ENCODE peak calls at places on chromosomes 3 and 15, in seven cellular contexts. V, H, K, F, Z, P and U are unnamed samples.

GRCh38 chr15:99584081-99584600 is 18.4 kb downstream of the MEF2A start:
- DNase-seq in Z (no peak), F (no peak), K (no peak), P (no peak), V (no peak), H (no peak), U (no peak)

GRCh38 chr3:31733234-31733667 is 200.5 kb downstream of the STT3B start:
- DNase-seq in V (peak), F (no peak), K (no peak), P (no peak), Z (no peak), H (no peak), U (peak)

GRCh38 chr3:52780298-52780585 is 2.8 kb downstream of the ITIH1 start:
- DNase-seq in V (no peak), K (no peak), Z (no peak), P (no peak), F (no peak), H (no peak), U (no peak)

GRCh38 chr15:49863431-49864205 is 242.8 kb downstream of the DTWD1 start:
- DNase-seq in H (no peak), V (no peak), P (no peak), F (no peak), Z (no peak), K (no peak), U (no peak)

GRCh38 chr3:86420990-86421739 is 569.8 kb downstream of the VGLL3 start:
- DNase-seq in V (no peak), F (no peak), K (no peak), P (no peak), Z (no peak), H (no peak), U (no peak)

GRCh38 chr3:177802151-177802900 is 605.0 kb upstream of the TBL1XR1 start:
- DNase-seq in Z (no peak), V (no peak), H (no peak), K (no peak), P (no peak), F (no peak), U (peak)

GRCh38 chr3:150721285-150722130 is 17.8 kb upstream of the ERICH6 start:
- DNase-seq in P (no peak), K (peak), F (no peak), H (peak), V (peak), Z (peak), U (peak)

GRCh38 chr3:98573231-98573728 is 20.1 kb downstream of the CPOX start:
- DNase-seq in H (no peak), F (no peak), K (peak), P (no peak), V (peak), Z (no peak), U (peak)

GRCh38 chr15:41857316-41857715 is 18.7 kb downstream of the PLA2G4B start:
- DNase-seq in Z (no peak), F (no peak), H (no peak), V (no peak), P (no peak), K (no peak), U (no peak)

GRCh38 chr15:52787123-52787503 is 3.0 kb downstream of the ONECUT1 start:
- DNase-seq in F (no peak), K (no peak), P (peak), H (no peak), Z (no peak), V (no peak), U (peak)

GRCh38 chr3:134388292-134388691 is 14.0 kb upstream of the AMOTL2 start:
- DNase-seq in H (no peak), F (no peak), Z (no peak), V (no peak), K (no peak), P (no peak), U (no peak)

GRCh38 chr3:181103605-181104004 is 114.1 kb upstream of the DNAJC19 start:
- DNase-seq in V (peak), F (no peak), P (no peak), Z (peak), K (peak), H (peak), U (no peak)

GRCh38 chr15:63287109-63287508 is 9.7 kb downstream of the APH1B start:
- DNase-seq in P (no peak), K (no peak), H (no peak), Z (no peak), F (no peak), V (no peak), U (no peak)

GRCh38 chr15:72155021-72155621 is 36.9 kb downstream of the SENP8 start:
- DNase-seq in K (no peak), H (no peak), V (peak), P (peak), F (no peak), Z (no peak), U (peak)

GRCh38 chr15:84099181-84099580 is 136.4 kb upstream of the GOLGA6L4 start:
- DNase-seq in Z (no peak), P (no peak), V (no peak), K (peak), H (no peak), F (peak), U (no peak)

GRCh38 chr15:29685156-29686078 is 136.9 kb downstream of the TJP1 start:
- DNase-seq in F (no peak), H (no peak), K (no peak), P (peak), Z (no peak), V (no peak), U (no peak)

GRCh38 chr15:75732206-75732808 is 19.7 kb upstream of the CSPG4 start:
- DNase-seq in F (no peak), K (no peak), H (no peak), P (no peak), Z (no peak), V (no peak), U (no peak)

GRCh38 chr3:123067689-123068226 is 933 bp downstream of the PDIA5 start:
- DNase-seq in H (no peak), V (no peak), F (no peak), Z (no peak), P (no peak), K (no peak), U (no peak)

GRCh38 chr3:13378155-13378554 is 42.0 kb downstream of the NUP210 start:
- DNase-seq in K (no peak), F (peak), H (no peak), P (no peak), V (no peak), Z (no peak), U (no peak)

GRCh38 chr15:68503791-68504720 is 72.1 kb upstream of the ITGA11 start:
- DNase-seq in V (no peak), F (no peak), H (no peak), P (peak), Z (no peak), K (no peak), U (no peak)

GRCh38 chr3:12187448-12188327 is 29.0 kb upstream of the TIMP4 start:
- DNase-seq in F (peak), K (no peak), Z (no peak), P (no peak), H (no peak), V (no peak), U (no peak)

GRCh38 chr3:182052360-182052759 is 340.6 kb downstream of the SOX2 start:
- DNase-seq in Z (no peak), K (no peak), V (no peak), F (no peak), H (no peak), P (no peak), U (no peak)

GRCh38 chr3:40753371-40753770 is 228.6 kb downstream of the ZNF621 start:
- DNase-seq in V (no peak), K (no peak), P (no peak), Z (no peak), H (no peak), F (no peak), U (no peak)

GRCh38 chr3:38541800-38542199 is 45.7 kb downstream of the EXOG start:
- DNase-seq in Z (no peak), P (no peak), K (no peak), H (no peak), F (no peak), V (peak), U (no peak)

GRCh38 chr15:99704444-99704838 is 28.8 kb downstream of the LYSMD4 start:
- DNase-seq in Z (peak), P (no peak), F (peak), H (peak), V (peak), K (peak), U (peak)

GRCh38 chr15:40847225-40847961 is 3.5 kb downstream of the SPINT1 start:
- DNase-seq in P (no peak), V (peak), F (peak), K (peak), Z (peak), H (no peak), U (peak)

GRCh38 chr3:47324278-47324865 is 41.6 kb downstream of the KLHL18 start:
- DNase-seq in F (peak), H (peak), V (peak), P (peak), Z (peak), K (peak), U (peak)

GRCh38 chr15:32675474-32675873 is 34.0 kb downstream of the SCG5 start:
- DNase-seq in P (no peak), F (no peak), V (no peak), H (no peak), Z (no peak), K (no peak), U (no peak)

GRCh38 chr3:127478922-127479321 is 111.6 kb downstream of the TPRA1 start:
- DNase-seq in F (no peak), H (no peak), K (no peak), P (no peak), Z (no peak), V (no peak), U (no peak)

GRCh38 chr3:154040283-154040682 is 80.9 kb upstream of the ARHGEF26 start:
- DNase-seq in Z (peak), K (peak), H (peak), F (no peak), V (no peak), P (no peak), U (peak)

GRCh38 chr15:66132251-66132816 is 121.2 kb downstream of the MEGF11 start:
- DNase-seq in K (no peak), P (no peak), H (no peak), V (no peak), F (no peak), Z (peak), U (no peak)

DNA sequence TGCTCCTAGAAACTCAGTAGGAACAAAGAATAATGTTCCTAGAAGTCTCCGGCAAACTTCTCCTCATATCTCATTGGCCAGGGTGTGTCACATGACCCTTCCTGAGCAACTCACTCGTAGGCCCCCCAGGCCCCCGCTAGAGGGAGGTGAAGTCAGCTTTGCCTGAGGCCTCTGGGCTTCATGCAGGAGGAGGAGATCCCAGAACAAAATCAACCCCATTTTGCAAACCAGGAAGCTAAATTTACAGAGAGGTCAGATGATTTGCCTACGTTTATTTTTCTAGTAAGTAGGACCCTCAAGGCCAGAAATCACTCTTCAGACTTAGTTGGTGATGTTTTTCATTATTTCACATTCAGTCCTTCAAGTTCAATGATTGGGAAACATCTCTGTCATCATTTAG is 99.1 kb downstream of the SSR3 start:
- DNase-seq in H (no peak), P (peak), F (no peak), V (no peak), K (peak), Z (peak), U (no peak)
- TF ChIP-seq JUND in H (no peak), P (no peak), F (no peak), V (no peak), K (no peak), Z (no peak), U (no peak)

GRCh38 chr3:175571096-175571495 is 712.0 kb downstream of the NAALADL2 start:
- DNase-seq in P (no peak), K (no peak), Z (no peak), F (no peak), H (no peak), V (no peak), U (no peak)
- TF ChIP-seq JUND in P (no peak), K (no peak), Z (no peak), F (no peak), H (no peak), V (no peak), U (no peak)

DNA sequence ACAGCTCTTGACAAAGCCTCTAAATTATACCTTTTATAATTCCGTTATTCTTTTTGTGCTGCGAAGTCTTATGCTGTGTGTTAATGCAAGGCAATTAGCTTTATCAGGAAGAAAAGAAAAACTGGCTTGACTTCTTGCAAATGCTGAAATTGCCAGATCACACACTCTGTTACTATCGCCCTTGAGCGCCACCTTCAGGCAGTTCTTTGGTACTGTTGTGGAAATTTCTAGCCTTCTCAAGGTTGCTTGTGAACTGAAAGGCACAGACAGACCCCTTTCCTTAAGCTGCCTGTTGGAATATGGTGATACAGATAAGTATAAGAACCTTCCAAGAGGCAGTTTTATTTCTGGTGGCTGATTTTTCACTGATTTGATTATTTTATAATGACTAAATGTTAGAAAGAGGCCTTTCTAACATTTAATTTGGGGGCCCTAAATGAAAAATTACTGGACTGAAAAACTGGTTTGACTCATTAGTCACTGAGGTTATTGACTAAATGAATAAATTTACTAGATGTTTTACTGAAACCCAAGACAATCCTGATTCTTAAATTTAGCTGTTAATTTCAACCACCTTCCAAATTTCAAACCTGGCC is 126.2 kb upstream of the RASGRP1 start:
- DNase-seq in P (peak), H (peak), Z (peak), V (peak), K (peak), F (no peak), U (peak)
- TF ChIP-seq JUND in P (no peak), H (no peak), Z (no peak), V (no peak), K (no peak), F (no peak), U (no peak)

DNA sequence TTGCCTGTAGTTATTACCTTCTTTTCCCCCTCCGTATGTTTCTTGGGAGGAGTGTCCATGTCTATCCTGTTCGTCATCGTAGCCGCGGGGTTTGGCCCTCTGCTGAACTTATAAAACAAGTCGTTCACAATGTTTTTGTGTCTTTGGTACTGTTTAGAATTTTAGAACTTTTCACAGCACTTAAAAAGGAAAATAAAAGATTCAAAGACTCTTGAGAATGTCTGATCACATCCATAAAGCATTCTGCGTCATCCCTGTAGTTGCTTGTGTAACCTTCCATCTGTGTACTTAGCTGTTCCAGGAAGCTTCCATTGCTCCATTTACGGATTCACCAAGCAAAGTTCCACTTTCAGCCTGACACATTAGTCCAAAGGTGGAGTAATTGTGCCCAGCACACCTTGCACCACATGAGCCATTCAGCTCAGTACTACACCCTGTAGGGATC is 677.1 kb upstream of the NR2F2 start:
- DNase-seq in P (no peak), K (no peak), H (no peak), V (no peak), F (no peak), Z (no peak), U (peak)
- TF ChIP-seq JUND in P (no peak), K (no peak), H (no peak), V (no peak), F (no peak), Z (no peak), U (no peak)

DNA sequence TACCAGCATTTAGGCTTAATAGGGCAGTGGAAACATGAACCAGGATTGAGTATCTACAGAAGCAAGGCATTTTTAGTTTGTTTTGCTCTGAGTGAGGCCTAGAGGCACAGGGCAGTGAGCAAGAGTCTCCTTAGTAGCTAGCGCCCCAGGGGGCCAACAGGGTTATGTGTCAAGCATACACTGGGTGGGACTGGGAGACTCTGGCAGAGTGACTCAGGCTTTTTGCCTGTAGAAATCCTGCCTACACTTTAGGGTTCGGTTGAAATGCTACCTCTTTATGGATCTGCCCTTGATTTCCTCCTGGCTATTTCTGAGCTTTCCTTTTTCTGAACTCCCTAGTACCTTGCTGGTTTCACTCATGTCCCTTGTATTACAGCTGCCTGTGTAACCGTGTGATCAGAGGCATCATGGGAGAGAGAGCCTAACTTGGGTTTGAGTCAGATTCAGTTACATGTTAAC is 72.2 kb downstream of the TOP2B start:
- DNase-seq in H (peak), P (no peak), K (peak), Z (peak), V (no peak), F (no peak), U (no peak)
- TF ChIP-seq JUND in H (no peak), P (no peak), K (peak), Z (no peak), V (peak), F (no peak), U (no peak)

DNA sequence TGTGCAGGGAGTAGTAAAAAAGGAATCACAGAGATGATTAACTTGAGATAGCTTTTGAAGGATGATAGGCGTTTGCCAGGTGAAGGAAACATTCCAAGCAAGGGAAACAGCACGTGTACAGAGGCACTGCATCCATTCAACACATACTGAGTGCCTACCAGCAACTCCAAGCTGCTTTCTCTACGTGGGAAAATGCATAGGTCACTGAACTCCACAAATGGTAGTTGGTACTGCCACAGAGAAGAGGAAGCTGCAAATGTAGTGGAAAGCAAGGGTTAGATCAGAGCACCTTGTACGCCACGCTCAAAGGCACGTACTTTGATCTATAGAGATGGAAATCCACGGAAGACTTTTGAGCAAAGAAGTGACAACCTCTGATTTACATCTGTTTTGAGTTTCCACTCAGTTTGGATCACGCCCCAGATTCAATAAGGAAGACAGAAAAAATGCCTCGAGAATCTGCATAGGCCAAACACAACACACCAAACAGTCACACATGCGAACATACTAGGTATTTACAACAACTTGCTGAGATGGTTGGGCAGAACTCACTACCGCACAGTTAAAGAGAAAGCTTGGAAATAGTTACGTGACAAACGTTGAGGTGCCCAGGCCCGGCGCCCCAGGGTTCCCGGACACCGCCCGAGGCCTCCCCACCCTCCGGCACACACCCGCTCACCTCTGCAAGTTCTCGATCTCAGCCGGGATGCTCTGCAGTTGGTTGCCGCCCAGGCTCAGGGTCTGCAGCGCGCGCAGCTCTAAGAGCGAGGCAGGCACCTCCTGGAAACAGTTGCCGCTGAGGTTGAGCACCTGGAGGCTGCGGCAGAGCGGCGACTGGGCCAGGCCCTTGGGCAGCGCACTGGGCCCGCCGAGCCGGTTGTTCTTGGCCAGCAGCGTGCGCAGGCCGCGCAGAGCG is 831 bp downstream of the LRRC58 start:
- DNase-seq in P (no peak), Z (peak), F (no peak), V (peak), K (no peak), H (no peak), U (peak)
- TF ChIP-seq JUND in P (no peak), Z (no peak), F (no peak), V (no peak), K (no peak), H (no peak), U (no peak)

DNA sequence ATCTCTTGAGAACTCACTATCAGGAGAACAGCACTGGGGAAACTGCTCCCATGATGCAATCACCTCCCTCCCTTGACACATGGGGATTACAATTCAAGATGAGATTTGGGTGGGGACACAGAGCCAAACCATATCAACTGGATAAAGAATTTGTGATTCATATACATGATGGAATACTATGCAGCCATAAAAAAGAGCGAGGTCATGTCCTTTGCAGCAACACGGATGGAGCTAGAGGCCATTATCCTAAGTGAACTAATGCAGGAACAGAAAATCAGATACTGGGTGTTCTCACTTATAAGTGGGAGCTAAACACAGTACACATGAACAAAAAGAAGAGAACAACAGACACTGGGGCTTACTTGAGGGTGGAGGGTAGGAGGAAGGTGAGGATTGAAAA is 17.0 kb downstream of the SPG11 start:
- DNase-seq in V (no peak), K (no peak), P (no peak), F (no peak), Z (no peak), H (no peak), U (no peak)
- TF ChIP-seq JUND in V (no peak), K (no peak), P (no peak), F (no peak), Z (no peak), H (no peak), U (no peak)